ENCODE peak calls at places on chromosomes 4 and X, in six cellular contexts. H, N, V, Q, S and M are unnamed samples.

GRCh38 chrX:31713120-31713519 is 641.3 kb upstream of the FTHL17 start:
- DNase-seq in Q (no peak), S (no peak), V (no peak), H (no peak), N (no peak), M (no peak)

GRCh38 chr4:38128478-38129451 is 168.6 kb downstream of the PTTG2 start:
- DNase-seq in H (peak; percentile 60), Q (peak; percentile 43), N (peak; percentile 92), V (peak; percentile 74), S (no peak), M (peak; percentile 18)

GRCh38 chr4:120291541-120291940 is 224.9 kb upstream of the MAD2L1 start:
- DNase-seq in V (no peak), H (no peak), N (no peak), Q (no peak), S (no peak), M (no peak)

GRCh38 chr4:679571-680083 is 5.3 kb downstream of the MYL5 start:
- DNase-seq in H (no peak), N (no peak), S (no peak), V (no peak), Q (no peak), M (no peak)

GRCh38 chr4:73308286-73308685 is 49.7 kb upstream of the ANKRD17 start:
- DNase-seq in S (no peak), N (peak; percentile 54), H (peak; percentile 51), Q (peak; percentile 11), V (no peak), M (peak; percentile 5)

GRCh38 chrX:78321809-78322208 is 5.6 kb downstream of the CYSLTR1 start:
- DNase-seq in V (no peak), H (no peak), N (no peak), S (no peak), Q (no peak), M (no peak)

GRCh38 chr4:27327421-27328181 is 467.0 kb downstream of the STIM2 start:
- DNase-seq in S (no peak), N (no peak), V (no peak), Q (no peak), H (no peak), M (no peak)

GRCh38 chr4:79917246-79917645 is 155.8 kb downstream of the ANTXR2 start:
- DNase-seq in H (peak; percentile 48), S (no peak), Q (peak; percentile 15), N (peak; percentile 85), V (peak; percentile 77), M (peak; percentile 66)

GRCh38 chrX:153684447-153685178 is 3.1 kb upstream of the SLC6A8 start:
- DNase-seq in N (peak; percentile 80), V (peak; percentile 59), Q (no peak), H (no peak), S (no peak), M (peak; percentile 94)

GRCh38 chrX:2343413-2343812 is 157.4 kb downstream of the DHRSX start:
- DNase-seq in Q (no peak), V (no peak), H (no peak), S (no peak), N (no peak), M (no peak)

GRCh38 chr4:55393461-55394320 is 2.1 kb upstream of the TMEM165 start:
- DNase-seq in N (no peak), V (no peak), Q (no peak), H (peak; percentile 59), S (no peak), M (no peak)

GRCh38 chr4:110289601-110290100 is 91.2 kb upstream of the ELOVL6 start:
- DNase-seq in N (peak; percentile 27), H (no peak), S (no peak), V (no peak), Q (peak; percentile 42), M (no peak)

GRCh38 chrX:12349201-12349600 is 210.9 kb downstream of the FRMPD4 start:
- DNase-seq in V (peak; percentile 31), N (peak; percentile 45), H (no peak), S (no peak), Q (no peak), M (peak; percentile 5)

GRCh38 chr4:3634281-3635089 is 102.3 kb upstream of the LRPAP1 start:
- DNase-seq in S (no peak), N (no peak), Q (no peak), V (no peak), H (no peak), M (no peak)
- H2AFZ ChIP-seq in S (no peak overlapping the region), N (no peak overlapping the region), Q (no peak overlapping the region), V (no peak overlapping the region), H (no peak overlapping the region), M (no peak overlapping the region)

GRCh38 chrX:21374163-21374993 is at the start of gene CNKSR2:
- DNase-seq in N (peak; percentile 74), Q (no peak), V (peak; percentile 83), H (peak; percentile 19), S (peak; percentile 87), M (peak; percentile 80)
- H2AFZ ChIP-seq in N (no peak within 1 kb of the TSS), Q (peak within 1 kb of the TSS; percentile 86), V (no peak within 1 kb of the TSS), H (peak within 1 kb of the TSS; percentile 30), S (peak within 1 kb of the TSS; percentile 46), M (peak within 1 kb of the TSS; percentile 80)

GRCh38 chrX:121135488-121136207 is 88.2 kb downstream of the GLUD2 start:
- DNase-seq in V (no peak), H (no peak), S (no peak), Q (no peak), N (no peak), M (no peak)
- H2AFZ ChIP-seq in V (no peak overlapping the region), H (no peak overlapping the region), S (no peak overlapping the region), Q (no peak overlapping the region), N (no peak overlapping the region), M (no peak overlapping the region)

GRCh38 chrX:55326985-55327384 is 62.3 kb upstream of the PAGE3 start:
- DNase-seq in H (no peak), N (no peak), S (no peak), Q (no peak), V (no peak), M (no peak)
- H2AFZ ChIP-seq in H (no peak overlapping the region), N (no peak overlapping the region), S (no peak overlapping the region), Q (no peak overlapping the region), V (no peak overlapping the region), M (no peak overlapping the region)